ENCODE peak calls at places on chromosomes 2 and 18, in five cellular contexts. D is neural progenitor cell, Y is heart left ventricle, F is thyroid gland, R is left lung. O is an unnamed sample.

GRCh38 chr18:73462092-73462491 is 594.3 kb upstream of the NETO1 start:
- DNase-seq in D (no peak), Y (no peak), F (no peak), R (no peak), O (no peak)

GRCh38 chr2:11022064-11022463 is 110.3 kb downstream of the KCNF1 start:
- DNase-seq in Y (no peak), D (no peak), R (no peak), F (no peak), O (no peak)

GRCh38 chr2:18422416-18423165 is 137.9 kb downstream of the RDH14 start:
- DNase-seq in R (no peak), F (no peak), Y (no peak), D (no peak), O (no peak)

GRCh38 chr2:130755234-130756040 is at the start of gene AMER3:
- DNase-seq in R (no peak), D (peak; percentile 72), F (peak; percentile 23), Y (no peak), O (no peak)

GRCh38 chr2:240514631-240515030 is 43.2 kb downstream of the ANKMY1 start:
- DNase-seq in Y (no peak), F (no peak), D (no peak), R (no peak), O (no peak)

GRCh38 chr2:45218931-45219339 is 209.7 kb upstream of the SIX2 start:
- DNase-seq in D (no peak), Y (no peak), R (peak; percentile 69), F (peak; percentile 83), O (no peak)

GRCh38 chr18:59505311-59505710 is 146.2 kb upstream of the LMAN1 start:
- DNase-seq in Y (no peak), R (no peak), F (no peak), D (no peak), O (no peak)

GRCh38 chr18:22872894-22873537 is 60.1 kb upstream of the RBBP8 start:
- DNase-seq in F (no peak), R (no peak), Y (no peak), D (no peak), O (peak; percentile 15)

GRCh38 chr2:151071382-151071781 is 190.3 kb downstream of the RBM43 start:
- DNase-seq in Y (no peak), R (no peak), F (peak; percentile 6), D (peak; percentile 55), O (no peak)

GRCh38 chr2:14072338-14072737 is 560.2 kb upstream of the LRATD1 start:
- DNase-seq in D (no peak), Y (no peak), F (no peak), R (no peak), O (no peak)

GRCh38 chr2:174125151-174125550 is 123.2 kb downstream of the OLA1 start:
- DNase-seq in F (no peak), R (no peak), Y (no peak), D (peak; percentile 60), O (no peak)

GRCh38 chr2:239182981-239183791 is 217.6 kb downstream of the HDAC4 start:
- DNase-seq in F (no peak), R (peak; percentile 22), Y (peak; percentile 28), D (no peak), O (no peak)

GRCh38 chr2:16348821-16349515 is 316.7 kb downstream of the CYRIA start:
- DNase-seq in R (no peak), Y (no peak), D (no peak), F (no peak), O (no peak)

GRCh38 chr2:177221534-177221933 is 8.9 kb downstream of the HNRNPA3 start:
- DNase-seq in D (no peak), F (no peak), Y (no peak), R (no peak), O (no peak)

GRCh38 chr2:65549262-65550036 is 117.0 kb upstream of the SPRED2 start:
- DNase-seq in F (no peak), D (no peak), Y (no peak), R (no peak), O (no peak)

GRCh38 chr2:222076978-222077690 is 221.7 kb downstream of the PAX3 start:
- DNase-seq in D (no peak), F (no peak), Y (no peak), R (no peak), O (no peak)

GRCh38 chr2:162710282-162710891 is 128.2 kb downstream of the KCNH7 start:
- DNase-seq in D (no peak), F (peak; percentile 52), Y (no peak), R (no peak), O (no peak)

GRCh38 chr2:231396058-231396821 is 730 bp downstream of the B3GNT7 start:
- DNase-seq in R (no peak), F (no peak), D (no peak), Y (no peak), O (no peak)

GRCh38 chr2:240848900-240849680 is 19.5 kb upstream of the AGXT start:
- DNase-seq in Y (no peak), F (no peak), R (no peak), D (peak; percentile 56), O (no peak)

GRCh38 chr2:30707304-30707903 is 99.8 kb downstream of the CAPN13 start:
- DNase-seq in F (no peak), Y (no peak), R (no peak), D (no peak), O (no peak)

GRCh38 chr2:144513388-144514100 is 6.4 kb downstream of the ZEB2 start:
- DNase-seq in Y (no peak), R (peak; percentile 60), D (peak; percentile 53), F (no peak), O (no peak)

GRCh38 chr2:222813177-222813843 is 47.5 kb upstream of the ACSL3 start:
- DNase-seq in F (no peak), R (no peak), D (no peak), Y (no peak), O (peak; percentile 86)

GRCh38 chr2:191931332-191931731 is 84.4 kb upstream of the CAVIN2 start:
- DNase-seq in D (no peak), R (no peak), Y (no peak), F (no peak), O (peak; percentile 9)

GRCh38 chr2:230785346-230785745 is 72.7 kb downstream of the CAB39 start:
- DNase-seq in Y (no peak), F (no peak), D (no peak), R (no peak), O (no peak)

GRCh38 chr2:205776139-205776538 is 93.8 kb downstream of the NRP2 start:
- DNase-seq in Y (peak; percentile 73), F (peak; percentile 67), D (peak; percentile 85), R (peak; percentile 45), O (peak; percentile 64)

GRCh38 chr2:113707106-113707505 is 49.3 kb downstream of the SLC35F5 start:
- DNase-seq in F (no peak), R (no peak), Y (no peak), D (no peak), O (no peak)

GRCh38 chr2:188158337-188159100 is 133.2 kb upstream of the GULP1 start:
- DNase-seq in F (no peak), Y (no peak), R (no peak), D (no peak), O (no peak)

GRCh38 chr18:11761553-11761952 is 72.5 kb downstream of the GNAL start:
- DNase-seq in Y (no peak), D (peak; percentile 63), F (no peak), R (no peak), O (peak; percentile 6)

GRCh38 chr2:168189835-168190426 is 57.5 kb downstream of the STK39 start:
- DNase-seq in F (no peak), R (no peak), Y (no peak), D (no peak), O (no peak)

GRCh38 chr18:60865801-60866200 is 467.4 kb upstream of the CDH20 start:
- DNase-seq in F (no peak), D (no peak), Y (no peak), R (no peak), O (no peak)

GRCh38 chr2:9089831-9090230 is 86.3 kb upstream of the MBOAT2 start:
- DNase-seq in Y (no peak), F (no peak), D (no peak), R (no peak), O (no peak)

GRCh38 chr2:128513416-128514283 is 195.0 kb upstream of the HS6ST1 start:
- DNase-seq in D (no peak), Y (peak; percentile 70), F (no peak), R (peak; percentile 57), O (peak; percentile 26)

GRCh38 chr2:235165631-235166030 is 213.8 kb downstream of the SH3BP4 start:
- DNase-seq in F (no peak), Y (no peak), D (no peak), R (no peak), O (no peak)

GRCh38 chr2:85804583-85804982 is 50.8 kb downstream of the ATOH8 start:
- DNase-seq in Y (no peak), F (no peak), D (peak; percentile 56), R (no peak), O (peak; percentile 16)

GRCh38 chr2:123359636-123360035 is 665.5 kb upstream of the CNTNAP5 start:
- DNase-seq in R (no peak), Y (no peak), F (no peak), D (no peak), O (no peak)

GRCh38 chr18:71966791-71967190 is 577.4 kb downstream of the CBLN2 start:
- DNase-seq in F (no peak), Y (no peak), R (no peak), D (no peak), O (no peak)
- TF ChIP-seq CTCF in F (no peak), Y (no peak), R (no peak), D (no peak), O (no peak)

GRCh38 chr2:226995625-226996041 is 159.8 kb downstream of the RHBDD1 start:
- DNase-seq in D (no peak), F (peak; percentile 13), Y (no peak), R (no peak), O (peak; percentile 38)
- H3K4me3 ChIP-seq in D (no peak overlapping the region), F (no peak overlapping the region), Y (no peak overlapping the region), R (no peak overlapping the region), O (no peak overlapping the region)

GRCh38 chr2:216700088-216700567 is 4.8 kb upstream of the IGFBP5 start:
- DNase-seq in Y (no peak), D (no peak), F (no peak), R (no peak), O (no peak)

GRCh38 chr2:216696751-216697560 is 1.6 kb upstream of the IGFBP5 start:
- DNase-seq in Y (no peak), R (no peak), D (peak; percentile 36), F (no peak), O (no peak)

GRCh38 chr2:216700778-216701177 is 5.4 kb upstream of the IGFBP5 start:
- DNase-seq in F (no peak), Y (no peak), R (no peak), D (no peak), O (no peak)

GRCh38 chr2:216698291-216698690 is 2.9 kb upstream of the IGFBP5 start:
- DNase-seq in R (no peak), F (no peak), Y (no peak), D (no peak), O (no peak)

GRCh38 chr2:216698895-216699294 is 3.5 kb upstream of the IGFBP5 start:
- DNase-seq in R (no peak), Y (no peak), F (no peak), D (peak; percentile 82), O (peak; percentile 47)
- TF ChIP-seq CTCF in R (peak; percentile 36), Y (peak; percentile 84), F (peak; percentile 37), D (peak; percentile 81), O (peak; percentile 55)

DNA sequence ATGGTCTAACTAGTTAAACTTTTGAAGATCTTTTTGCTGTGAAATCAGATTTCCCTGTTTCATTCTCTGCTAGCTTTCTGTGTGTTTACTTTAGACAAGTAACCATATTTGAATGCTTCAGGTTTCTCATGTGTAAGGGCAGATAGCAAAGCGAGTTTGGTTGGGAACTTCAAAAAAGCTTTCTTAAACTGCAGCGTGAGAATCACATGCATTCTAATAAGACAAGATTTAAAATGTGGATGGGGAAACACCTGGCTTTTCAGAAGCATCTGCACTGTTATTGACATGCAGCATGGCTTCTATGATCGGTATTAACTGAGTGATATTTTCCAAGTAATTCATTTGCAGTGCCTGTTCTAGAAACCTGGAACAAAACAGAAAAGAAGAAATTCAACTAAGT is 119.3 kb downstream of the ABCA12 start:
- DNase-seq in R (no peak), F (no peak), Y (no peak), D (no peak), O (peak; percentile 92)
- H3K4me3 ChIP-seq in R (no peak overlapping the region), F (no peak overlapping the region), Y (no peak overlapping the region), D (no peak overlapping the region), O (peak overlapping the region; percentile 54)